ENCODE peak calls at places on chromosomes 11 and 22, in five cellular contexts. X, M, I, N and Z are unnamed samples.

GRCh38 chr11:64063741-64064140 is 28.0 kb downstream of the FLRT1 start:
- DNase-seq in M (no peak), X (no peak), I (no peak), N (no peak), Z (no peak)

GRCh38 chr11:120908521-120909181 is 115.3 kb upstream of the TBCEL start:
- DNase-seq in I (no peak), M (no peak), X (no peak), N (no peak), Z (peak; percentile 70)

GRCh38 chr11:31509017-31509411 is 408 bp downstream of the IMMP1L start:
- DNase-seq in N (no peak), M (no peak), X (no peak), I (peak; percentile 6), Z (no peak)

GRCh38 chr22:50304528-50305392 is 2.7 kb downstream of the PLXNB2 start:
- DNase-seq in I (peak; percentile 59), X (no peak), M (no peak), N (no peak), Z (no peak)

GRCh38 chr11:44877908-44878459 is 72.7 kb downstream of the TP53I11 start:
- DNase-seq in N (no peak), M (no peak), X (no peak), I (no peak), Z (no peak)

GRCh38 chr22:45425101-45425500 is 11.6 kb downstream of the RIBC2 start:
- DNase-seq in X (no peak), N (no peak), I (peak; percentile 52), M (peak; percentile 9), Z (peak; percentile 37)

GRCh38 chr11:61683961-61684869 is 4.0 kb downstream of the DAGLA start:
- DNase-seq in N (no peak), X (no peak), I (no peak), M (no peak), Z (no peak)

GRCh38 chr11:455566-456147 is 5.6 kb downstream of the PTDSS2 start:
- DNase-seq in N (no peak), M (no peak), I (no peak), X (no peak), Z (no peak)

GRCh38 chr11:61610905-61611304 is 30.0 kb upstream of the SYT7 start:
- DNase-seq in M (no peak), I (no peak), X (no peak), N (no peak), Z (no peak)

GRCh38 chr11:76701701-76702100 is 31.2 kb upstream of the LRRC32 start:
- DNase-seq in I (peak; percentile 83), N (no peak), M (peak; percentile 34), X (no peak), Z (no peak)

GRCh38 chr22:42294034-42294985 is 23.9 kb upstream of the TCF20 start:
- DNase-seq in I (peak; percentile 88), X (peak; percentile 15), M (peak; percentile 24), N (peak; percentile 30), Z (no peak)

GRCh38 chr11:77557553-77557952 is 32.2 kb upstream of the AQP11 start:
- DNase-seq in M (peak; percentile 16), I (no peak), X (no peak), N (no peak), Z (no peak)

GRCh38 chr11:35180311-35181233 is 41.6 kb downstream of the CD44 start:
- DNase-seq in I (peak; percentile 24), M (no peak), X (no peak), N (no peak), Z (no peak)

GRCh38 chr11:119739975-119740374 is 11.0 kb upstream of the NECTIN1 start:
- DNase-seq in M (no peak), I (no peak), N (no peak), X (no peak), Z (no peak)

GRCh38 chr22:23837911-23838685 is 708 bp downstream of the DERL3 start:
- DNase-seq in N (no peak), I (no peak), X (no peak), M (no peak), Z (no peak)

GRCh38 chr11:120224872-120225371 is 14.1 kb downstream of the OAF start:
- DNase-seq in X (no peak), I (no peak), N (no peak), M (no peak), Z (no peak)

GRCh38 chr11:11045156-11045670 is 187.4 kb upstream of the ZBED5 start:
- DNase-seq in N (no peak), M (no peak), X (peak; percentile 15), I (no peak), Z (no peak)

GRCh38 chr11:96306933-96307747 is 35.9 kb downstream of the MAML2 start:
- DNase-seq in X (peak; percentile 86), M (peak; percentile 100), I (peak; percentile 64), N (peak; percentile 86), Z (peak; percentile 89)

GRCh38 chr11:124878497-124879228 is 13.4 kb downstream of the ROBO3 start:
- DNase-seq in M (no peak), N (no peak), I (no peak), X (no peak), Z (no peak)

GRCh38 chr22:47171441-47172221 is 409.2 kb downstream of the TBC1D22A start:
- DNase-seq in X (no peak), M (no peak), I (no peak), N (no peak), Z (no peak)

GRCh38 chr11:34075178-34075820 is 23.8 kb downstream of the CAPRIN1 start:
- DNase-seq in X (no peak), N (peak; percentile 86), I (peak; percentile 66), M (peak; percentile 52), Z (no peak)

GRCh38 chr11:82750643-82751139 is 17.0 kb upstream of the FAM181B start:
- DNase-seq in X (no peak), N (no peak), I (no peak), M (no peak), Z (no peak)

GRCh38 chr11:72254299-72254993 is 10.5 kb upstream of the PHOX2A start:
- DNase-seq in N (no peak), I (no peak), X (no peak), M (no peak), Z (no peak)

GRCh38 chr11:45142241-45142885 is 4.1 kb upstream of the PRDM11 start:
- DNase-seq in I (peak; percentile 43), N (no peak), M (no peak), X (no peak), Z (no peak)

GRCh38 chr22:32480238-32480637 is 5.6 kb downstream of the FBXO7 start:
- DNase-seq in M (no peak), N (no peak), I (no peak), X (no peak), Z (no peak)

GRCh38 chr11:13337986-13338436 is 60.4 kb downstream of the BMAL1 start:
- DNase-seq in N (peak; percentile 20), X (no peak), I (peak; percentile 63), M (peak; percentile 66), Z (no peak)

GRCh38 chr11:21602734-21603133 is 590.2 kb upstream of the ANO5 start:
- DNase-seq in I (no peak), M (no peak), X (no peak), N (no peak), Z (no peak)

GRCh38 chr11:73243093-73243485 is 25.0 kb downstream of the P2RY2 start:
- DNase-seq in N (no peak), I (no peak), M (no peak), X (no peak), Z (no peak)

GRCh38 chr11:2885017-2885675 is 429 bp downstream of the CDKN1C start:
- DNase-seq in M (no peak), N (no peak), I (peak; percentile 76), X (peak; percentile 58), Z (no peak)

GRCh38 chr22:45516923-45517675 is 14.4 kb downstream of the FBLN1 start:
- DNase-seq in M (peak; percentile 65), X (no peak), N (no peak), I (peak; percentile 76), Z (no peak)

GRCh38 chr11:117177534-117178209 is 871 bp upstream of the SIDT2 start:
- DNase-seq in I (no peak), M (no peak), X (no peak), N (no peak), Z (no peak)

GRCh38 chr22:28885939-28886338 is 2.6 kb downstream of the ZNRF3 start:
- DNase-seq in N (no peak), M (no peak), X (peak; percentile 65), I (no peak), Z (no peak)

GRCh38 chr11:10492084-10492483 is 37.0 kb downstream of the AMPD3 start:
- DNase-seq in I (no peak), M (no peak), N (no peak), X (no peak), Z (no peak)

GRCh38 chr22:47102648-47103047 is 340.2 kb downstream of the TBC1D22A start:
- DNase-seq in X (no peak), N (no peak), I (no peak), M (no peak), Z (no peak)

GRCh38 chr22:20054485-20054884 is 25.6 kb upstream of the DGCR8 start:
- DNase-seq in N (no peak), I (no peak), M (no peak), X (no peak), Z (no peak)

GRCh38 chr11:33402066-33402465 is 144.9 kb downstream of the HIPK3 start:
- DNase-seq in N (peak; percentile 81), I (no peak), M (no peak), X (no peak), Z (no peak)

GRCh38 chr11:125168875-125169537 is 4.5 kb downstream of the PKNOX2 start:
- DNase-seq in X (no peak), M (no peak), I (no peak), N (no peak), Z (no peak)

GRCh38 chr11:34643846-34644245 is 23.0 kb downstream of the EHF start:
- DNase-seq in N (no peak), X (no peak), M (no peak), I (no peak), Z (no peak)

GRCh38 chr22:39808087-39808486 is 85.5 kb downstream of the ENTHD1 start:
- DNase-seq in M (no peak), I (no peak), N (no peak), X (no peak), Z (no peak)

GRCh38 chr11:70705097-70705496 is 306.8 kb downstream of the CTTN start:
- DNase-seq in X (no peak), N (no peak), M (no peak), I (no peak), Z (no peak)